ENCODE peak calls at places on chromosomes 16 and 17, in six cellular contexts. One of them, this sample, is unnamed.

GRCh38 chr16:4414187-4414909 is 2.0 kb downstream of the CORO7 start:
- DNase-seq in HCT116: no peak
- DNase-seq in GM06990: peak; percentile 84
- DNase-seq in neural progenitor cell: no peak
- DNase-seq in sigmoid colon: no peak
- DNase-seq in CD4-positive, alpha-beta T cell: peak; percentile 85
- DNase-seq in this sample: no peak

GRCh38 chr16:56637814-56638750 is at the start of gene MT1A:
- DNase-seq in sigmoid colon: peak; percentile 87
- DNase-seq in GM06990: no peak
- DNase-seq in HCT116: no peak
- DNase-seq in CD4-positive, alpha-beta T cell: no peak
- DNase-seq in neural progenitor cell: peak; percentile 80
- DNase-seq in this sample: peak; percentile 78

GRCh38 chr17:37512442-37513070 is 22.9 kb downstream of the DUSP14 start:
- DNase-seq in GM06990: no peak
- DNase-seq in sigmoid colon: no peak
- DNase-seq in CD4-positive, alpha-beta T cell: no peak
- DNase-seq in neural progenitor cell: no peak
- DNase-seq in HCT116: no peak
- DNase-seq in this sample: no peak

GRCh38 chr17:7024402-7024785 is 1.5 kb downstream of the BCL6B start:
- DNase-seq in CD4-positive, alpha-beta T cell: no peak
- DNase-seq in GM06990: no peak
- DNase-seq in sigmoid colon: no peak
- DNase-seq in neural progenitor cell: no peak
- DNase-seq in HCT116: no peak
- DNase-seq in this sample: no peak

GRCh38 chr17:20983359-20983637 is 59.5 kb downstream of the USP22 start:
- DNase-seq in GM06990: no peak
- DNase-seq in HCT116: no peak
- DNase-seq in CD4-positive, alpha-beta T cell: no peak
- DNase-seq in neural progenitor cell: no peak
- DNase-seq in sigmoid colon: no peak
- DNase-seq in this sample: no peak

GRCh38 chr17:57370051-57370581 is 113.8 kb downstream of the MSI2 start:
- DNase-seq in CD4-positive, alpha-beta T cell: no peak
- DNase-seq in neural progenitor cell: peak; percentile 18
- DNase-seq in GM06990: no peak
- DNase-seq in HCT116: no peak
- DNase-seq in sigmoid colon: no peak
- DNase-seq in this sample: no peak

GRCh38 chr17:492015-492399 is 139.4 kb upstream of the RPH3AL start:
- DNase-seq in GM06990: no peak
- DNase-seq in HCT116: no peak
- DNase-seq in neural progenitor cell: no peak
- DNase-seq in CD4-positive, alpha-beta T cell: no peak
- DNase-seq in sigmoid colon: no peak
- DNase-seq in this sample: no peak

GRCh38 chr16:4365014-4365406 is 6.6 kb upstream of the VASN start:
- DNase-seq in sigmoid colon: no peak
- DNase-seq in GM06990: peak; percentile 63
- DNase-seq in CD4-positive, alpha-beta T cell: no peak
- DNase-seq in HCT116: no peak
- DNase-seq in neural progenitor cell: no peak
- DNase-seq in this sample: no peak

GRCh38 chr16:86502856-86503748 is 7.2 kb upstream of the FOXF1 start:
- DNase-seq in CD4-positive, alpha-beta T cell: no peak
- DNase-seq in GM06990: no peak
- DNase-seq in HCT116: no peak
- DNase-seq in neural progenitor cell: peak; percentile 52
- DNase-seq in sigmoid colon: peak; percentile 69
- DNase-seq in this sample: no peak

GRCh38 chr17:76147211-76148014 is 6.4 kb upstream of the FOXJ1 start:
- DNase-seq in sigmoid colon: peak; percentile 57
- DNase-seq in HCT116: peak; percentile 35
- DNase-seq in neural progenitor cell: no peak
- DNase-seq in CD4-positive, alpha-beta T cell: no peak
- DNase-seq in GM06990: no peak
- DNase-seq in this sample: no peak

GRCh38 chr17:58363457-58364185 is 11.6 kb upstream of the SUPT4H1 start:
- DNase-seq in neural progenitor cell: no peak
- DNase-seq in sigmoid colon: no peak
- DNase-seq in CD4-positive, alpha-beta T cell: no peak
- DNase-seq in GM06990: no peak
- DNase-seq in HCT116: no peak
- DNase-seq in this sample: no peak

GRCh38 chr17:42181851-42182207 is 887 bp upstream of the KCNH4 start:
- DNase-seq in sigmoid colon: no peak
- DNase-seq in neural progenitor cell: no peak
- DNase-seq in HCT116: no peak
- DNase-seq in GM06990: no peak
- DNase-seq in CD4-positive, alpha-beta T cell: no peak
- DNase-seq in this sample: no peak

GRCh38 chr17:42179335-42179734 is 1.6 kb downstream of the KCNH4 start:
- DNase-seq in CD4-positive, alpha-beta T cell: no peak
- DNase-seq in GM06990: no peak
- DNase-seq in HCT116: no peak
- DNase-seq in sigmoid colon: no peak
- DNase-seq in neural progenitor cell: no peak
- DNase-seq in this sample: no peak

GRCh38 chr17:42180411-42180921 is 476 bp downstream of the KCNH4 start:
- DNase-seq in sigmoid colon: no peak
- DNase-seq in GM06990: no peak
- DNase-seq in CD4-positive, alpha-beta T cell: no peak
- DNase-seq in HCT116: no peak
- DNase-seq in neural progenitor cell: peak; percentile 47
- DNase-seq in this sample: no peak

GRCh38 chr17:42179911-42180410 is 981 bp downstream of the KCNH4 start:
- DNase-seq in sigmoid colon: no peak
- DNase-seq in GM06990: no peak
- DNase-seq in CD4-positive, alpha-beta T cell: no peak
- DNase-seq in neural progenitor cell: peak; percentile 90
- DNase-seq in HCT116: no peak
- DNase-seq in this sample: no peak

DNA sequence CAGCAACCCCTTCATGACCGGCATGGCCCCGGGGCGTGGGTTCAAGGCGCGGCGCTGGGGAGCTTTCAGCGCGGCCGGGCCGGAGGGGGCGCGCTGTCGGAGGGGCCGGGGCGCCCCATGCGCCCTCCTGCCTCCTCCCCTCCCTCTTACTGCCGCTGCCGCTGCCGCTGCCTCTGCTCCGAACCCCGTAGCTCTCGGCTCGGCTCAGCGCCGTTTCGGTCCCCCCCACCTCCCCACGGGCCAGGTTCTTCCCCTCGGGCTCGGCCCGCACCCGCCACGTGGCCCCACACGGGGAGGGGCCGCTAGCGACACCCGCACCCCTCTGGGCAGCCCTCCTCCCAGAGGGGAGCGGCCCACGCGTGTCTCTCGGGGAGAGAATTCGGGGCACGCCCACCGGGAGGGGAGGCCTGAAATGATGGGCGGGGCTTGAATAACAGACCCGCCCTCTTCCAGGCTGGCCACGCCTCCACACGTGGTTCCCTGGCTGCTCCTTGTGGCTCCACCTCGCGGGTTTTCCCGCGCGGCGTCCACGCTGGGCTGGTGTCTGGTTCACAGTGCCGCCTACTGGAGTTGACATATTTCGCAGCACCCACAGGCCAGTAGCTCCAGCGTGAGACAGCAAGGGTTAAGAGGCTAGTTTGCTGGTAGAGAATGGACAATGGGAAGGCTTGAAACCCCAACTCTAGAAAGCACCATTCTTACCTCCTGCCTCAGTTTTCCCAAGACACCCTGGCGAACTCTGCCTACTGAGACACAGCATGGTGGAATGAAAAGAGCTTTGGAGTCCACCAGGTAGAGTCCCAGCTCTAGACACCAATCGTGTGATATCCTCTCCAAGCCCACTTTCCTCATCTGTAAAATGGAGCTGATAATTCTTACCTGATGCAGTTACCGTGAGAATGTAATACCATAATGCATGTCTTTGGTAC is at the start of gene KCNH4:
- DNase-seq in GM06990: peak; percentile 90
- DNase-seq in sigmoid colon: peak; percentile 79
- DNase-seq in HCT116: peak; percentile 34
- DNase-seq in neural progenitor cell: peak; percentile 57
- DNase-seq in CD4-positive, alpha-beta T cell: peak; percentile 80
- DNase-seq in this sample: peak; percentile 74
- TF ChIP-seq CTCF in GM06990: peak; percentile 91
- TF ChIP-seq CTCF in sigmoid colon: no peak
- TF ChIP-seq CTCF in HCT116: peak; percentile 51
- TF ChIP-seq CTCF in neural progenitor cell: peak; percentile 45
- TF ChIP-seq CTCF in CD4-positive, alpha-beta T cell: no peak
- TF ChIP-seq CTCF in this sample: peak; percentile 43

GRCh38 chr17:81371910-81372760 is 23.1 kb upstream of the BAHCC1 start:
- DNase-seq in sigmoid colon: peak; percentile 78
- DNase-seq in neural progenitor cell: peak; percentile 69
- DNase-seq in CD4-positive, alpha-beta T cell: no peak
- DNase-seq in HCT116: peak; percentile 35
- DNase-seq in GM06990: no peak
- DNase-seq in this sample: no peak
- TF ChIP-seq CTCF in sigmoid colon: no peak
- TF ChIP-seq CTCF in neural progenitor cell: peak; percentile 56
- TF ChIP-seq CTCF in CD4-positive, alpha-beta T cell: no peak
- TF ChIP-seq CTCF in HCT116: peak; percentile 75
- TF ChIP-seq CTCF in GM06990: no peak
- TF ChIP-seq CTCF in this sample: no peak

GRCh38 chr17:43543771-43544575 is 2.2 kb downstream of the ETV4 start:
- DNase-seq in sigmoid colon: no peak
- DNase-seq in CD4-positive, alpha-beta T cell: no peak
- DNase-seq in GM06990: no peak
- DNase-seq in neural progenitor cell: no peak
- DNase-seq in HCT116: no peak
- DNase-seq in this sample: no peak
- TF ChIP-seq CTCF in sigmoid colon: no peak
- TF ChIP-seq CTCF in CD4-positive, alpha-beta T cell: no peak
- TF ChIP-seq CTCF in GM06990: no peak
- TF ChIP-seq CTCF in neural progenitor cell: peak; percentile 21
- TF ChIP-seq CTCF in HCT116: no peak
- TF ChIP-seq CTCF in this sample: no peak

GRCh38 chr16:27665881-27666280 is 115.9 kb downstream of the KATNIP start:
- DNase-seq in neural progenitor cell: no peak
- DNase-seq in GM06990: no peak
- DNase-seq in sigmoid colon: no peak
- DNase-seq in CD4-positive, alpha-beta T cell: no peak
- DNase-seq in HCT116: no peak
- DNase-seq in this sample: no peak

GRCh38 chr16:27671410-27671809 is 121.5 kb downstream of the KATNIP start:
- DNase-seq in CD4-positive, alpha-beta T cell: no peak
- DNase-seq in sigmoid colon: no peak
- DNase-seq in neural progenitor cell: no peak
- DNase-seq in GM06990: no peak
- DNase-seq in HCT116: no peak
- DNase-seq in this sample: no peak

DNA sequence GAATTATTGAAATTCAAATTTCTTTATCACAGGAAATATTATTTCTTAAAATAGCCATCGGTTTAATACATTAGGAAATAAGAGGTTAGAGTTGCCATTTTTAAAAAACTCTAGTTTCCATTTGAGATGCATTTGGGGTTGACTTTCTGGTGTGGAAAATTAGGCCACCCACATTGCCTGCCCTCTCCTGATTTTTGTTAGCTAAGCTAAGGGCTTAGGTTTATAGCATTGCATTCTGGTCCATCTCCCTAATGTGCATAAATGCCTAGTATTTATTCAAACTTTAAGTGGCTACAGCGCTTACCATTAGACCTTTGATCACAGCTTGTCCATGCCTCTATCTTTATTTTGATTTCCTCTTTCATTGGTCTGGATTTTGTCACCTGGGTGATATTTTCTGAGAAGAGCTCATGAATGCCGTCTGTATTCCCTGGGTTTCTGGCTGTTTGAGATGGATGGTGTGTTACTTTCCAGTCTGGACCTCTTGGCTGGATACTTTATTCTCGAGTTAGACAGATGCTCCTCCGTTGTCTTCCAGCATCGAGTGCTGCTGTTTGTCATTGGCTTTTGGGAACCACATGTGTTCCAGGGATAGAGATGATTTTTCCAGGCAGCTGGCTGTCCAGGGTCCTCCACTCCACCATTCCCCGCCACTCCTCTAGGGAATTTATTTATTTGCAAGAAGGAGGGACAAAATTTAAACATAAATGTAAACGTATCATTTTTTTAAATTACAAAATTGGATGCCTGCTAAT is 120.3 kb downstream of the KATNIP start:
- DNase-seq in GM06990: no peak
- DNase-seq in HCT116: no peak
- DNase-seq in neural progenitor cell: no peak
- DNase-seq in CD4-positive, alpha-beta T cell: no peak
- DNase-seq in sigmoid colon: no peak
- DNase-seq in this sample: no peak
- TF ChIP-seq CTCF in GM06990: no peak
- TF ChIP-seq CTCF in HCT116: no peak
- TF ChIP-seq CTCF in neural progenitor cell: no peak
- TF ChIP-seq CTCF in CD4-positive, alpha-beta T cell: no peak
- TF ChIP-seq CTCF in sigmoid colon: no peak
- TF ChIP-seq CTCF in this sample: no peak